ENCODE peak calls at places on chromosomes 3 and 15, in five cellular contexts. H is CD8-positive, alpha-beta T cell; R is HL-60; Z is CD4-positive, alpha-beta T cell; G is right lobe of liver. P is an unnamed sample.

GRCh38 chr3:28667646-28668376 is 319.2 kb upstream of the AZI2 start:
- DNase-seq in H (peak; percentile 30), R (peak; percentile 49), Z (peak; percentile 7), G (peak; percentile 58), P (peak; percentile 16)

GRCh38 chr3:161415506-161416231 is 44.4 kb upstream of the SPTSSB start:
- DNase-seq in H (no peak), R (no peak), Z (no peak), G (no peak), P (no peak)

GRCh38 chr3:65144791-65145355 is 457.1 kb upstream of the ADAMTS9 start:
- DNase-seq in H (no peak), R (no peak), Z (no peak), G (no peak), P (no peak)

GRCh38 chr3:141455603-141456327 is 31.1 kb upstream of the RASA2 start:
- DNase-seq in H (no peak), R (no peak), Z (no peak), G (no peak), P (no peak)

GRCh38 chr15:44308415-44308814 is 19.9 kb downstream of the GOLM2 start:
- DNase-seq in H (no peak), R (no peak), Z (no peak), G (no peak), P (no peak)

GRCh38 chr3:162647321-162647720 is 1150.7 kb downstream of the OTOL1 start:
- DNase-seq in H (no peak), R (no peak), Z (no peak), G (no peak), P (no peak)

GRCh38 chr15:69074843-69075224 is 60.3 kb downstream of the NOX5 start:
- DNase-seq in H (no peak), R (no peak), Z (no peak), G (no peak), P (no peak)

GRCh38 chr3:122247825-122248185 is 64.3 kb downstream of the CASR start:
- DNase-seq in H (no peak), R (no peak), Z (no peak), G (no peak), P (no peak)

GRCh38 chr3:12476238-12476897 is 7.9 kb upstream of the TSEN2 start:
- DNase-seq in H (no peak), R (no peak), Z (no peak), G (no peak), P (no peak)

GRCh38 chr3:23232016-23232415 is 28.9 kb downstream of the UBE2E2 start:
- DNase-seq in H (no peak), R (no peak), Z (no peak), G (no peak), P (no peak)

GRCh38 chr3:110881069-110881468 is 190.5 kb upstream of the NECTIN3 start:
- DNase-seq in H (no peak), R (peak; percentile 7), Z (no peak), G (peak; percentile 92), P (no peak)

GRCh38 chr3:108394563-108394962 is 98.2 kb downstream of the HHLA2 start:
- DNase-seq in H (no peak), R (no peak), Z (no peak), G (no peak), P (no peak)

GRCh38 chr3:158522737-158523136 is 48.3 kb upstream of the MLF1 start:
- DNase-seq in H (no peak), R (no peak), Z (no peak), G (no peak), P (no peak)

GRCh38 chr3:173617490-173617889 is 219.9 kb downstream of the NLGN1 start:
- DNase-seq in H (no peak), R (no peak), Z (no peak), G (no peak), P (no peak)

GRCh38 chr3:157588386-157589060 is 85.3 kb upstream of the VEPH1 start:
- DNase-seq in H (no peak), R (no peak), Z (no peak), G (no peak), P (no peak)

GRCh38 chr15:64950888-64951287 is 38.8 kb downstream of the SPG21 start:
- DNase-seq in H (no peak), R (peak; percentile 48), Z (no peak), G (no peak), P (no peak)

GRCh38 chr3:157075693-157076420 is 84.1 kb downstream of the CCNL1 start:
- DNase-seq in H (no peak), R (no peak), Z (no peak), G (peak; percentile 78), P (no peak)

GRCh38 chr3:68876112-68876713 is 56.1 kb downstream of the TAFA4 start:
- DNase-seq in H (peak; percentile 18), R (peak; percentile 51), Z (no peak), G (no peak), P (no peak)

GRCh38 chr3:156181509-156181908 is 61.1 kb downstream of the KCNAB1 start:
- DNase-seq in H (no peak), R (no peak), Z (no peak), G (no peak), P (no peak)

GRCh38 chr3:177195941-177196472 is 1.3 kb downstream of the TBL1XR1 start:
- DNase-seq in H (peak; percentile 39), R (peak; percentile 60), Z (no peak), G (no peak), P (no peak)

GRCh38 chr3:155391583-155391982 is 98.1 kb upstream of the STRIT1 start:
- DNase-seq in H (no peak), R (no peak), Z (no peak), G (no peak), P (no peak)

GRCh38 chr15:85838655-85839054 is 43.9 kb upstream of the KLHL25 start:
- DNase-seq in H (no peak), R (no peak), Z (no peak), G (no peak), P (no peak)

GRCh38 chr3:14358426-14359211 is 43.8 kb upstream of the SLC6A6 start:
- DNase-seq in H (no peak), R (no peak), Z (no peak), G (no peak), P (no peak)

GRCh38 chr15:99228120-99228770 is 21.1 kb downstream of the TTC23 start:
- DNase-seq in H (no peak), R (no peak), Z (no peak), G (no peak), P (no peak)

GRCh38 chr3:210649-211048 is 14.1 kb downstream of the CHL1 start:
- DNase-seq in H (no peak), R (no peak), Z (no peak), G (no peak), P (no peak)

GRCh38 chr15:39474657-39475056 is 106.2 kb upstream of the THBS1 start:
- DNase-seq in H (no peak), R (no peak), Z (no peak), G (no peak), P (no peak)

GRCh38 chr15:101158166-101159095 is 93.4 kb downstream of the CHSY1 start:
- DNase-seq in H (no peak), R (no peak), Z (no peak), G (no peak), P (no peak)

GRCh38 chr15:74376825-74377581 is 9.6 kb upstream of the CYP11A1 start:
- DNase-seq in H (no peak), R (no peak), Z (no peak), G (peak; percentile 39), P (no peak)

GRCh38 chr3:9946112-9947024 is 5.8 kb downstream of the PRRT3 start:
- DNase-seq in H (peak; percentile 75), R (no peak), Z (peak; percentile 79), G (peak; percentile 90), P (peak; percentile 71)
- TF ChIP-seq CTCF in H (peak; percentile 36), R (no peak), Z (peak; percentile 34), G (peak; percentile 77), P (peak; percentile 43)

GRCh38 chr15:31360843-31361763 is 34.5 kb downstream of the KLF13 start:
- DNase-seq in H (peak; percentile 90), R (peak; percentile 92), Z (peak; percentile 81), G (peak; percentile 67), P (peak; percentile 54)

GRCh38 chr15:31362886-31363285 is 36.3 kb downstream of the KLF13 start:
- DNase-seq in H (no peak), R (no peak), Z (no peak), G (no peak), P (no peak)

GRCh38 chr15:31360158-31360561 is 33.5 kb downstream of the KLF13 start:
- DNase-seq in H (no peak), R (no peak), Z (no peak), G (no peak), P (no peak)

GRCh38 chr15:31362121-31362520 is 35.5 kb downstream of the KLF13 start:
- DNase-seq in H (no peak), R (no peak), Z (no peak), G (peak; percentile 8), P (no peak)

DNA sequence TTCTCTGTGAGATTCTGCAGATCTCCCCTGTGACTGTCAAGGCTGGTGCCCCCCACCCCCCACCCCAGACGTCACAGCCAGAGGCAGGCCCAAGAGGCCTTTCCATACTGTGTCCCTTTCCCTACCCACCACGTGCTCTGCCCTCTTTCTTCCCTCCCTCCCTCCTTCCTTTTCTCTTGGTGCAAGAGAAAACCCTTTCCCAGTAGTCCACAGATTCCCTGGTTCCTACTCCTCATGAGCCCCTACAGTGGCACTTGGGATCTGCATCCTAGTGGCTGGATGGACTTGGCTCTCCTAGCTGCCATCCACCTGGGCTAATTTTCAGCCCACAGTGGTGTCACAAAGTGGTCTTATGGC is 35.1 kb downstream of the KLF13 start:
- DNase-seq in H (no peak), R (no peak), Z (no peak), G (peak; percentile 7), P (no peak)
- TF ChIP-seq CTCF in H (no peak), R (no peak), Z (no peak), G (no peak), P (no peak)

GRCh38 chr3:172305552-172305951 is 142.7 kb downstream of the GHSR start:
- DNase-seq in H (no peak), R (no peak), Z (no peak), G (no peak), P (no peak)

GRCh38 chr3:172305974-172306373 is 142.3 kb downstream of the GHSR start:
- DNase-seq in H (no peak), R (no peak), Z (no peak), G (no peak), P (no peak)

GRCh38 chr3:172303181-172303580 is 145.1 kb downstream of the GHSR start:
- DNase-seq in H (no peak), R (no peak), Z (no peak), G (no peak), P (no peak)

GRCh38 chr3:172302176-172302575 is 146.1 kb downstream of the GHSR start:
- DNase-seq in H (no peak), R (no peak), Z (no peak), G (no peak), P (no peak)

GRCh38 chr3:172303941-172304558 is 144.2 kb downstream of the GHSR start:
- DNase-seq in H (no peak), R (no peak), Z (no peak), G (no peak), P (no peak)
- TF ChIP-seq CTCF in H (no peak), R (no peak), Z (no peak), G (no peak), P (no peak)

DNA sequence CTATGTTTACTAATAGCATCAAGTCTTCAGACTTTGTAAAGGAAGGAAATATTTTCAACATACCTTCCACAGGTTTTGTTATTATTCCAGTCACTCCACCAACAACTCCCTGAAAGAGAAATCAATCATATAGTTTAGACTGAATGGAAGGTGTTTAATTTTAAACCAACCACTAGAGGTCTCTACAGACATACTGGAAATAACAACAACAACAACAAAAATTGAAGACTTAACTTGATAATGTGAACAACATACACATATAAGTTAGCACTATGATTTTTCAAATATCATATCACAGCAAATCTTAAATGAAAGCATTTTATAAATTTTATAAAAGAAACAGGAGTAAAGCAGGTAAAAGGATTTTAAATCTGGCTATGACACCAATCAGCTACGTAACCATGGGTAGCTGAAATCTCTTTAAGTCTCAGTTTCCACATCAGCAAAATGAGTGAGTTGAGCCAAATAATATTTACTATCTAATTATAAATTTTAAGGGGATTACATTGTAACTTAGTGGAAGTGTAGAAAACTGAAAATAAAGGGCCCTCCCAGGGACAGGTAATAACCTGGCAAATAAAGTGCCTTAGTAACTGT is 188.2 kb downstream of the VPS13C start:
- DNase-seq in H (no peak), R (no peak), Z (no peak), G (no peak), P (no peak)
- TF ChIP-seq CTCF in H (peak; percentile 66), R (peak; percentile 20), Z (peak; percentile 61), G (peak; percentile 64), P (peak; percentile 62)